ENCODE peak calls at places on chromosomes 6 and 20, in six cellular contexts. I, D, W, P, U and V are unnamed samples. For H3K4me1, the result is how much of the 10 kb centered on the place peaks cover.

GRCh38 chr6:161407581-161407980 is 133.7 kb upstream of the AGPAT4 start:
- DNase-seq in I (peak), D (no peak), W (peak), P (no peak), U (no peak), V (no peak)

GRCh38 chr20:57716893-57717292 is 7.1 kb upstream of the PMEPA1 start:
- DNase-seq in I (no peak), D (no peak), W (no peak), P (no peak), U (no peak), V (no peak)

GRCh38 chr6:21163838-21164180 is 429.7 kb upstream of the SOX4 start:
- DNase-seq in I (no peak), D (no peak), W (no peak), P (no peak), U (no peak), V (no peak)

GRCh38 chr6:44009425-44010321 is 117.6 kb downstream of the MRPL14 start:
- DNase-seq in I (peak), D (no peak), W (peak), P (no peak), U (no peak), V (no peak)

GRCh38 chr6:93992976-93993375 is 573.6 kb upstream of the EPHA7 start:
- DNase-seq in I (peak), D (no peak), W (no peak), P (no peak), U (no peak), V (no peak)

GRCh38 chr6:69719602-69720193 is 77.1 kb downstream of the LMBRD1 start:
- DNase-seq in I (peak), D (no peak), W (peak), P (no peak), U (no peak), V (no peak)

GRCh38 chr6:109221543-109222195 is 126.4 kb downstream of the CEP57L1 start:
- DNase-seq in I (no peak), D (no peak), W (no peak), P (no peak), U (no peak), V (no peak)

GRCh38 chr6:112139052-112139451 is 51.7 kb downstream of the FAM229B start:
- DNase-seq in I (no peak), D (no peak), W (no peak), P (no peak), U (no peak), V (no peak)

GRCh38 chr6:13615802-13616140 is 636 bp downstream of the NOL7 start:
- DNase-seq in I (peak), D (no peak), W (peak), P (no peak), U (peak), V (peak)

GRCh38 chr6:138331444-138331843 is 46.3 kb upstream of the SMIM28 start:
- DNase-seq in I (no peak), D (no peak), W (no peak), P (no peak), U (no peak), V (no peak)

GRCh38 chr6:169287675-169288074 is 34.0 kb upstream of the THBS2 start:
- DNase-seq in I (no peak), D (no peak), W (no peak), P (no peak), U (no peak), V (no peak)

GRCh38 chr20:19815553-19815991 is 57.5 kb downstream of the RIN2 start:
- DNase-seq in I (peak), D (no peak), W (peak), P (no peak), U (no peak), V (peak)

GRCh38 chr6:133937909-133938308 is 15.1 kb upstream of the TBPL1 start:
- DNase-seq in I (no peak), D (no peak), W (no peak), P (no peak), U (no peak), V (no peak)

GRCh38 chr6:34953084-34954025 is 64.3 kb downstream of the ANKS1A start:
- DNase-seq in I (peak), D (no peak), W (peak), P (no peak), U (no peak), V (no peak)

GRCh38 chr6:152635949-152636674 is 1.1 kb downstream of the SYNE1 start:
- DNase-seq in I (peak), D (no peak), W (peak), P (peak), U (peak), V (no peak)

GRCh38 chr6:161549977-161550655 is 276.3 kb upstream of the AGPAT4 start:
- DNase-seq in I (no peak), D (no peak), W (no peak), P (no peak), U (no peak), V (peak)

GRCh38 chr6:100202417-100203194 is 208.6 kb upstream of the MCHR2 start:
- DNase-seq in I (peak), D (no peak), W (peak), P (no peak), U (no peak), V (peak)

GRCh38 chr6:25899123-25899522 is 25.1 kb upstream of the SLC17A3 start:
- DNase-seq in I (no peak), D (no peak), W (no peak), P (no peak), U (peak), V (peak)

GRCh38 chr20:40442181-40442963 is 246.7 kb downstream of the MAFB start:
- DNase-seq in I (peak), D (no peak), W (no peak), P (peak), U (no peak), V (no peak)

GRCh38 chr6:33692078-33692759 is 19.3 kb downstream of the UQCC2 start:
- DNase-seq in I (no peak), D (no peak), W (no peak), P (peak), U (no peak), V (no peak)

GRCh38 chr20:1862665-1863059 is 32.5 kb upstream of the SIRPA start:
- DNase-seq in I (no peak), D (no peak), W (no peak), P (no peak), U (no peak), V (no peak)

GRCh38 chr6:154458565-154459475 is 51.7 kb downstream of the CNKSR3 start:
- DNase-seq in I (no peak), D (no peak), W (no peak), P (no peak), U (no peak), V (no peak)

GRCh38 chr20:60754866-60755265 is 497.2 kb upstream of the CDH4 start:
- DNase-seq in I (no peak), D (no peak), W (no peak), P (no peak), U (no peak), V (no peak)

GRCh38 chr6:43776799-43777776 is 7.1 kb downstream of the VEGFA start:
- DNase-seq in I (no peak), D (no peak), W (no peak), P (no peak), U (no peak), V (no peak)

GRCh38 chr6:53294611-53295010 is 54.1 kb downstream of the ELOVL5 start:
- DNase-seq in I (no peak), D (no peak), W (no peak), P (no peak), U (no peak), V (peak)

GRCh38 chr6:53294095-53294494 is 54.7 kb downstream of the ELOVL5 start:
- DNase-seq in I (no peak), D (no peak), W (no peak), P (peak), U (peak), V (no peak)

GRCh38 chr6:53293691-53294090 is 55.1 kb downstream of the ELOVL5 start:
- DNase-seq in I (no peak), D (no peak), W (no peak), P (no peak), U (no peak), V (peak)

GRCh38 chr6:53287336-53288225 is 61.2 kb downstream of the ELOVL5 start:
- DNase-seq in I (no peak), D (no peak), W (no peak), P (no peak), U (peak), V (no peak)

GRCh38 chr6:53290547-53291510 is 57.9 kb downstream of the ELOVL5 start:
- DNase-seq in I (no peak), D (no peak), W (no peak), P (no peak), U (no peak), V (no peak)
- H3K4me1 ChIP-seq in I (under half), D (under half), W (under half), P (under half), U (under half), V (under half)

DNA sequence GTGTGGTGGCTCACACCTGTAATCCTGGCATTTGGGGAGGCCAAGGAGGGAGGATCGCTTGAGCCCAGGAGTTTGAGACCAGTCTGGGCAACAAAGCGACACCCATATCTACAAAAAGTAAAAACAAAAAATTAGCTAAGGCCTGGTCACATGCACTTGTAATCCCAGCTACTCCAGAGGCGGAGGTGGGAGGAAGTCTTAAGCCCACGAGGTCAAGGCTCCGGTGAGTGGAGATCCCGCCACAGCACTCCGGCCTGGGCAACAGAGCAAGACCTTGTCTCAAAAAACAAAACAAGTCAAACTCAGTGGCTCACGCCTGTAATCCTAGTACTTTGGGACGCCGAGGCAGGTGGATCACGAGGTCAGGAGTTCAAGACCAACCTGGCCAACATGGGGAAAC is 35.6 kb downstream of the SRSF3 start:
- DNase-seq in I (no peak), D (no peak), W (no peak), P (no peak), U (no peak), V (no peak)
- H3K14ac ChIP-seq in I (no peak), D (no peak), W (no peak), P (no peak), U (no peak), V (no peak)

GRCh38 chr6:31586013-31586412 is at the start of gene LST1:
- DNase-seq in I (no peak), D (no peak), W (no peak), P (no peak), U (no peak), V (no peak)

GRCh38 chr6:31586596-31586995 is 519 bp downstream of the LST1 start:
- DNase-seq in I (no peak), D (no peak), W (no peak), P (no peak), U (no peak), V (no peak)

GRCh38 chr6:31585531-31585930 is 546 bp upstream of the LST1 start:
- DNase-seq in I (no peak), D (no peak), W (no peak), P (peak), U (no peak), V (no peak)

GRCh38 chr6:31588871-31589650 is 3.0 kb downstream of the LST1 start:
- DNase-seq in I (no peak), D (no peak), W (no peak), P (no peak), U (no peak), V (no peak)

GRCh38 chr6:31587791-31588777 is 2.0 kb downstream of the LST1 start:
- DNase-seq in I (no peak), D (no peak), W (no peak), P (no peak), U (no peak), V (no peak)
- H3K4me1 ChIP-seq in I (under half), D (under half), W (under half), P (under half), U (under half), V (under half)

GRCh38 chr6:81763051-81763450 is 10.6 kb upstream of the TENT5A start:
- DNase-seq in I (no peak), D (no peak), W (no peak), P (no peak), U (no peak), V (peak)
- H3K14ac ChIP-seq in I (no peak), D (no peak), W (peak), P (no peak), U (no peak), V (no peak)

DNA sequence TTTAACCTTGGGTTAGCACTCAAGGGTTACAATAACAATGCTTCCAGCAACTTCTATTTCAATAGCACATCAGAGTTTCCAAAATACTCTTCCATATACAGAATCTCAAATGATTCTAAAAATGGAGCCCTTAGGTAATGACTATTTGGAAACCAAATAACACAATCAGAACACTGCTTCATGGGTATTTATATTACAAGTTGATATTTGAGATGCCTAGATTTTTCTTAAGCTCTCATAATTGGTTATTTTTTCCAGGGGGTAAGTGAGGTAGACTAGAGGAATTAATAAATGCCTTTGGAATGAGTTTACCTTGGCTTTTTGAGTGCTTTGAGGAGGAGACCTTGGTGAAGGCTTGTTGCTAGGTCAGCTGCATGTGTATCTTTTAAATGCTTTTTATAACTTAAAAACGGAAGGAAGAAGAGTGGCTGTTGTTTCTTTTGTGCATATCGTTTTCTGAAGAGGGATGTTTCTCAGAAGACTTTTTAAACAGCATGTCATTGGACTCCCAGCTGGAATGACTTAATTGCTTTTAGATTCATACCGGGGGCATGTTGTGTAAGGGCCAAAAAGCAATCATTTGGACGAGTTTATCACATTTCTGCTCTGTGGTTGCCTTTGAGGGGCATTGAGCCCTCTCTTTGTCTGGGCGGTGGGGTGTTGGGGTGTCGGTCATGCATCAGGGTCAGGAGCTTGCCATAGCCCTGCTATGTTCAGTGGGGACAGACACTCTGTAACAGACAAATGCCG is 186.0 kb downstream of the DTNBP1 start:
- DNase-seq in I (peak), D (no peak), W (peak), P (no peak), U (no peak), V (no peak)
- H3K4me1 ChIP-seq in I (under half), D (under half), W (under half), P (under half), U (under half), V (under half)

GRCh38 chr6:29016559-29017427 is 11.7 kb upstream of the ZNF311 start:
- DNase-seq in I (peak), D (no peak), W (peak), P (peak), U (peak), V (peak)
- H3K14ac ChIP-seq in I (no peak), D (no peak), W (no peak), P (no peak), U (no peak), V (no peak)

DNA sequence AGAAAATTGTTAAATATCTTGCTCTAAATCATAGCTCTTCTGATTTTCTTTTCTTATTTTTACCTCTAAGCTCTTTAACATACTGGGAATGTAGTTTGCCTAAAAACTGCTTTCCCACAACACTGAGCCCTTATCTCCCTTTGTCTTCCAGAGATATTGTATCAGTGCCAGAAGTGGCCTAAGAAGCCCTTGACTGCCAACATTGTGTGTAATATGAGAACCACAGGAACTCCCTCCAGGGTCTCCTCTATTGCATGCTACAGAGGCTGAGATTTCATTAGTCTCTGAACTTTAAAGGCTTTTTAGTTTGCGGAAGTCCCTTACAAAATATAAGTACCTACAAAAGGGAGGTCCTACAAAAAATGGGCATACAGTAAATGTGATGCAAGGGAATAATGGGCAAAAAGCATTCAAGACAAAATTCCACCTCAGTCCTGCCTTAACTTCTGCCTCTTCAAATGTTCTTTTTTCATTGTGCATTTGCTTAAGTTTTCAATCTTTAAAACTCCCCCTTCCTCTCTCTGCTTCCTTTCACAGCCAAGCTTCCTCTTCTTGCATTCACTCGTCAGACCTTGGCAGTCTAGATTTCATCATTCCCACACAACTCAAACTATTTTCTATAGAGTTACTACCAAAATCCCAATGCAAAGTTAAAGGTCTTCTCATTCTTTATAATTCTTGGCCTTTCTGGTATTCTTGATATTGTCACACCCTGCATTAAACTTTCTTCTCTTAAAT is 76.5 kb downstream of the ADGRG6 start:
- DNase-seq in I (peak), D (no peak), W (peak), P (no peak), U (no peak), V (peak)
- H3K4me1 ChIP-seq in I (under half), D (under half), W (under half), P (under half), U (under half), V (under half)

GRCh38 chr20:64069614-64070243 is 6.7 kb downstream of the TCEA2 start:
- DNase-seq in I (no peak), D (no peak), W (no peak), P (peak), U (peak), V (no peak)
- H3K14ac ChIP-seq in I (no peak), D (no peak), W (no peak), P (no peak), U (no peak), V (no peak)